ENCODE peak calls at places on chromosomes 11 and 22, in four cellular contexts. G, K, W and X are unnamed samples.

GRCh38 chr11:112345708-112346107 is 85.0 kb upstream of the PLET1 start:
- DNase-seq in G (no peak), K (no peak), W (no peak), X (no peak)

GRCh38 chr11:29312817-29313216 is 704.0 kb downstream of the KCNA4 start:
- DNase-seq in G (no peak), K (no peak), W (no peak), X (no peak)

GRCh38 chr11:22432331-22433065 is 94.3 kb downstream of the SLC17A6 start:
- DNase-seq in G (peak; percentile 79), K (no peak), W (peak; percentile 55), X (no peak)

GRCh38 chr11:8063319-8063718 is 17.7 kb upstream of the TUB start:
- DNase-seq in G (peak; percentile 70), K (no peak), W (no peak), X (no peak)

GRCh38 chr11:45847908-45848316 is 637 bp downstream of the CRY2 start:
- DNase-seq in G (peak; percentile 80), K (peak; percentile 55), W (peak; percentile 48), X (no peak)

GRCh38 chr11:35822815-35823495 is 120.9 kb upstream of the LDLRAD3 start:
- DNase-seq in G (no peak), K (no peak), W (no peak), X (no peak)

GRCh38 chr11:81963018-81963417 is 770.6 kb downstream of the FAM181B start:
- DNase-seq in G (no peak), K (peak; percentile 15), W (no peak), X (no peak)

GRCh38 chr11:44574620-44575287 is 9.3 kb downstream of the CD82 start:
- DNase-seq in G (no peak), K (peak; percentile 38), W (no peak), X (no peak)

GRCh38 chr22:26314171-26314570 is 114.9 kb upstream of the ASPHD2 start:
- DNase-seq in G (no peak), K (no peak), W (no peak), X (no peak)

GRCh38 chr11:46534713-46535112 is 59.1 kb downstream of the AMBRA1 start:
- DNase-seq in G (no peak), K (no peak), W (no peak), X (no peak)

GRCh38 chr22:30210235-30210831 is 36.2 kb downstream of the LIF start:
- DNase-seq in G (no peak), K (no peak), W (no peak), X (no peak)

GRCh38 chr11:131744847-131745246 is 374.4 kb downstream of the NTM start:
- DNase-seq in G (no peak), K (no peak), W (no peak), X (no peak)

GRCh38 chr11:69447786-69448185 is 33.7 kb upstream of the LINC01488 start:
- DNase-seq in G (no peak), K (no peak), W (no peak), X (no peak)

GRCh38 chr22:29798801-29799200 is 31.6 kb downstream of the UQCR10 start:
- DNase-seq in G (no peak), K (no peak), W (no peak), X (no peak)

GRCh38 chr11:78946945-78947914 is 372.6 kb upstream of the NARS2 start:
- DNase-seq in G (no peak), K (no peak), W (no peak), X (no peak)

GRCh38 chr11:107139396-107139795 is 121.1 kb upstream of the GUCY1A2 start:
- DNase-seq in G (no peak), K (no peak), W (no peak), X (no peak)

GRCh38 chr11:75773595-75774353 is 5.2 kb downstream of the DGAT2 start:
- DNase-seq in G (no peak), K (peak; percentile 23), W (peak; percentile 0), X (no peak)

GRCh38 chr11:118003021-118003423 is 16.8 kb downstream of the IL10RA start:
- DNase-seq in G (no peak), K (no peak), W (no peak), X (no peak)

GRCh38 chr22:47497666-47498065 is 735.2 kb downstream of the TBC1D22A start:
- DNase-seq in G (peak; percentile 78), K (no peak), W (no peak), X (no peak)

GRCh38 chr22:27331526-27332281 is 469.9 kb downstream of the MN1 start:
- DNase-seq in G (peak; percentile 91), K (no peak), W (peak; percentile 76), X (no peak)

GRCh38 chr11:118380571-118380970 is 20.8 kb upstream of the ATP5MG start:
- DNase-seq in G (no peak), K (no peak), W (no peak), X (no peak)

GRCh38 chr11:416051-416756 is 1.4 kb upstream of the SIGIRR start:
- DNase-seq in G (peak; percentile 61), K (no peak), W (no peak), X (no peak)

GRCh38 chr11:47393163-47394049 is 15.0 kb upstream of the SLC39A13 start:
- DNase-seq in G (peak; percentile 75), K (peak; percentile 52), W (no peak), X (no peak)

GRCh38 chr22:23591203-23591791 is 11.2 kb upstream of the IGLL1 start:
- DNase-seq in G (peak; percentile 85), K (peak; percentile 51), W (peak; percentile 95), X (no peak)

GRCh38 chr11:84291996-84292395 is 1005.8 kb upstream of the CCDC90B start:
- DNase-seq in G (no peak), K (no peak), W (no peak), X (no peak)
- H3K27ac ChIP-seq in G (no peak overlapping the region), K (no peak overlapping the region), W (no peak overlapping the region), X (no peak overlapping the region)

GRCh38 chr11:12723410-12724297 is 49.4 kb downstream of the TEAD1 start:
- DNase-seq in G (no peak), K (no peak), W (no peak), X (no peak)
- H3K4me1 ChIP-seq in G (peaks cover 23% of the 10 kb centered on the region), K (peaks cover 28% of the 10 kb centered on the region), W (peaks cover 22% of the 10 kb centered on the region), X (peaks cover 93% of the 10 kb centered on the region)

DNA sequence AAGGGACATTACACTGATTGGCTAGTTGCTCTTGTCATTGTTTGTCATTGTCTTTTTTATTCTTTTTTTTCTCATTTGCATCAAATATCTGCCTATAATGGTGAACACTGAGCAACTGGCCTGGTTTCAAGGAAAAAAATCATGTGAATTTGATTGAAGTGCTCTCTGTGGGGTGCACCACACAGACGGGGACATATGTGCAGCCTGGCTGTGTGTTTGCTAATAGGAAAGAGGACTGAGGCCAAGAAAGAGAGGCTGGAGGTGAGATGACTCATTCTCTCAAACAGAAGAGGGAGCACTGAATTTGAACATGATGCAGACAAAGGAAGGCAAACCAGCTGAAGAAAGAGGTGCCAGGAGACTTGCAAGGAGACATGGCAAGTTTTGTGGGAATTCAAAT is 684.9 kb upstream of the CCDC90B start:
- DNase-seq in G (no peak), K (no peak), W (no peak), X (no peak)
- H3K27ac ChIP-seq in G (no peak overlapping the region), K (no peak overlapping the region), W (no peak overlapping the region), X (no peak overlapping the region)

DNA sequence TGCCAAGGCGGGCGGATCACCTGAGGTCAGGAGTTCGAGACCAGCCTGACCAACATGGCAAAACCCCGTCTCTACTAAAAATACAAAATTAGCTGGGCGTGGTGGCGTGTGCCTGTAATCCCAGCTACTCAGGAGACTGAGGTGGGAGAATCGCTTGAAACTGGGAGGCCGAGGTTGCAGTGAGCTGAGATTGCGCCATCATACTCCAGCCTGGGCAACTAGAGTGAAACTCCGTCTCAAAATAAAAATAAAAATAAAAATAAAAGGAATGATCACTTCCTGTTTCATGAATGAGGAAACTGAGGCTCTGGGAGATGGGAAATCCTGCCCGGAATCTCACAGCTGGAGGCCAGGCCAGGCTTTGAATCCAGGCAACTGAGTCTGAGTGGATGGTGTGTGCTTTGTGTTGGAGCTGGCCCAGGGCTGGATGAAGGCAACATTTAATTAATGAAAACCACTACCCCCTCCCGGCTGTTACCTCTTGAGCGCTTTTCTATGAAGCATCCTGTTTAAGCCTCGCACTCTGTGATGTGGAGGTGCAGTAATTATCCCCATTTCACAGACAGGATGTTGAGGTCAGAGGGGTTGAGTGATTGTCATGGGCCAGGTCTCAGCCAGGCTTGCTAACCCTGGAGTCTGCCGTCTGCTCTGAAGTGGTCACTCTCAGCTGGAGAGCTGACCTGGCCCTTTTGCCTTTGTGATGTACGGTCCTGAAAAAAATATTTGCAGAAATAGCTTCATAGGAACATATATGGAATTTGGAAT is 27.8 kb downstream of the LRP5 start:
- DNase-seq in G (no peak), K (no peak), W (no peak), X (no peak)
- H3K4me1 ChIP-seq in G (peaks cover 13% of the 10 kb centered on the region), K (no peaks in the 10 kb centered on the region), W (peaks cover 16% of the 10 kb centered on the region), X (peaks cover 94% of the 10 kb centered on the region)